ENCODE peak calls at places on chromosomes 5 and 9, in five cellular contexts. T, J, D, X and W are unnamed samples.
A peak's percentile ranks its signal among the peaks of the same experiment; 100 is the strongest.

GRCh38 chr9:121354141-121354540 is 15.9 kb downstream of the STOM start:
- DNase-seq in X (no peak), J (no peak), D (no peak), T (no peak), W (no peak)

GRCh38 chr9:12933957-12934356 is 159.1 kb downstream of the LURAP1L start:
- DNase-seq in D (peak; percentile 50), T (peak; percentile 6), X (peak; percentile 23), J (no peak), W (peak; percentile 40)

GRCh38 chr5:67416133-67416937 is 219.7 kb upstream of the CD180 start:
- DNase-seq in D (no peak), T (no peak), X (no peak), J (peak; percentile 66), W (no peak)

GRCh38 chr5:151706906-151707305 is 20.2 kb upstream of the SPARC start:
- DNase-seq in X (no peak), J (no peak), T (peak; percentile 72), D (peak; percentile 74), W (no peak)

GRCh38 chr9:134319306-134320194 is 6.7 kb upstream of the RXRA start:
- DNase-seq in X (no peak), J (no peak), D (no peak), T (no peak), W (no peak)

GRCh38 chr5:152056931-152057330 is 132.3 kb upstream of the GLRA1 start:
- DNase-seq in T (no peak), X (no peak), J (no peak), D (no peak), W (no peak)

GRCh38 chr9:136799854-136800657 is 3.9 kb downstream of the CCDC183 start:
- DNase-seq in J (peak; percentile 91), D (peak; percentile 78), X (peak; percentile 76), T (no peak), W (peak; percentile 74)

GRCh38 chr9:76537150-76537646 is 78.2 kb downstream of the GCNT1 start:
- DNase-seq in D (no peak), T (no peak), X (no peak), J (no peak), W (no peak)

GRCh38 chr5:113663879-113664278 is 150.4 kb downstream of the YTHDC2 start:
- DNase-seq in T (no peak), X (peak; percentile 54), J (peak; percentile 50), D (peak; percentile 69), W (peak; percentile 3)

GRCh38 chr5:14617441-14617840 is 35.8 kb downstream of the OTULINL start:
- DNase-seq in X (no peak), D (no peak), T (no peak), J (no peak), W (no peak)

GRCh38 chr5:119275873-119276214 is 80.0 kb upstream of the TNFAIP8 start:
- DNase-seq in X (no peak), J (peak; percentile 75), T (no peak), D (no peak), W (no peak)

GRCh38 chr5:95730730-95731570 is at the start of gene RHOBTB3:
- DNase-seq in J (peak; percentile 60), D (peak; percentile 76), T (peak; percentile 90), X (peak; percentile 96), W (peak; percentile 95)

GRCh38 chr9:101514056-101514455 is 19.6 kb upstream of the RNF20 start:
- DNase-seq in D (no peak), X (peak; percentile 9), T (peak; percentile 71), J (no peak), W (peak; percentile 74)

GRCh38 chr5:179115307-179115706 is 55.1 kb downstream of the ZNF354C start:
- DNase-seq in J (no peak), D (no peak), X (no peak), T (no peak), W (no peak)

GRCh38 chr9:105126233-105126632 is 118.2 kb upstream of the SLC44A1 start:
- DNase-seq in J (no peak), X (peak; percentile 22), D (no peak), T (no peak), W (no peak)

GRCh38 chr9:132892383-132892782 is 13.7 kb downstream of the SPACA9 start:
- DNase-seq in J (no peak), T (no peak), X (no peak), D (no peak), W (no peak)

GRCh38 chr5:40518511-40518917 is 161.2 kb upstream of the PTGER4 start:
- DNase-seq in D (peak; percentile 99), J (no peak), X (no peak), T (peak; percentile 8), W (peak; percentile 24)

GRCh38 chr5:179339081-179339480 is 6.2 kb downstream of the ADAMTS2 start:
- DNase-seq in J (no peak), X (no peak), D (no peak), T (no peak), W (no peak)

GRCh38 chr9:98162638-98163037 is 29.8 kb downstream of the CORO2A start:
- DNase-seq in X (no peak), T (no peak), J (no peak), D (no peak), W (no peak)

GRCh38 chr9:6870650-6871477 is 113.1 kb downstream of the KDM4C start:
- DNase-seq in X (no peak), J (no peak), T (no peak), D (no peak), W (peak; percentile 14)

GRCh38 chr5:131786900-131787692 is 9.7 kb downstream of the FNIP1 start:
- DNase-seq in X (peak; percentile 5), T (no peak), J (no peak), D (no peak), W (no peak)

GRCh38 chr5:132065951-132066701 is 5.7 kb downstream of the IL3 start:
- DNase-seq in J (no peak), D (no peak), T (no peak), X (no peak), W (no peak)

GRCh38 chr9:111482656-111483418 is 1.3 kb downstream of the ECPAS start:
- DNase-seq in T (peak; percentile 51), X (peak; percentile 73), J (peak; percentile 82), D (peak; percentile 41), W (peak; percentile 88)

GRCh38 chr9:38421498-38422211 is 2.6 kb downstream of the IGFBPL1 start:
- DNase-seq in J (no peak), D (no peak), T (no peak), X (no peak), W (no peak)

GRCh38 chr5:67966712-67967111 is 248.8 kb upstream of the PIK3R1 start:
- DNase-seq in X (no peak), J (no peak), D (no peak), T (no peak), W (no peak)

GRCh38 chr5:150406120-150407096 is 6.3 kb downstream of the CD74 start:
- DNase-seq in D (no peak), J (no peak), T (no peak), X (no peak), W (no peak)

GRCh38 chr9:565528-565927 is 276.0 kb upstream of the DMRT1 start:
- DNase-seq in T (no peak), J (no peak), X (no peak), D (no peak), W (no peak)

GRCh38 chr9:561430-561829 is 280.1 kb upstream of the DMRT1 start:
- DNase-seq in T (peak; percentile 43), J (no peak), X (no peak), D (peak; percentile 68), W (peak; percentile 40)

GRCh38 chr9:557601-558201 is 283.8 kb upstream of the DMRT1 start:
- DNase-seq in J (no peak), D (peak; percentile 85), T (peak; percentile 35), X (no peak), W (no peak)

GRCh38 chr9:563200-563599 is 278.3 kb upstream of the DMRT1 start:
- DNase-seq in J (no peak), X (no peak), D (no peak), T (no peak), W (no peak)

GRCh38 chr9:562330-562729 is 279.2 kb upstream of the DMRT1 start:
- DNase-seq in X (no peak), D (no peak), J (no peak), T (no peak), W (no peak)
- H3K9ac ChIP-seq in X (no peak overlapping the region), D (no peak overlapping the region), J (no peak overlapping the region), T (no peak overlapping the region), W (no peak overlapping the region)

DNA sequence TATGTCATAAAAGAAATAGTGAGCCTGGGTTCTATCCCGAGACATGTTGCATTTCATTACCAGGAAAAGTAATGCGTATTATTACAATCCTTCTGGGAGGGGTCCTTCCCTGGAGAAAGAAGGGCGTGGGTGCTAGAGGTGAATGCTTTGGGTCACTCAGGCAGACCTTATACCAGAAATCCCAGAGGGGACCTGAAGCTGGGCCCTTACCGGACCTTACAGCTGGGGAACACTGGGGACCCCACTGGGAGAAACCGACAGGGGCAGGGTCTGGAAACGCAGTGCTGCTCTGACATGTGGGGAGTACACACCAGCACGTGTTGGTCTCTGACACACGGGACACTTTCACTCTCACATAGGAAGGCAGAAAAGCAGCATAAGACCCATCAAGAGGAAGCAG is 71.3 kb downstream of the LMNB1 start:
- DNase-seq in X (no peak), T (no peak), J (no peak), D (no peak), W (no peak)
- H3K4me1 ChIP-seq in X (peaks cover 3% of the 10 kb centered on the region), T (peaks cover 18% of the 10 kb centered on the region), J (no peaks in the 10 kb centered on the region), D (no peaks in the 10 kb centered on the region), W (peaks cover 55% of the 10 kb centered on the region)

GRCh38 chr5:180806351-180807011 is 3.9 kb upstream of the MGAT1 start:
- DNase-seq in T (no peak), J (peak; percentile 31), X (no peak), D (no peak), W (no peak)

GRCh38 chr5:180810210-180811011 is 7.8 kb upstream of the MGAT1 start:
- DNase-seq in D (peak; percentile 98), J (peak; percentile 96), X (peak; percentile 95), T (peak; percentile 84), W (peak; percentile 98)

GRCh38 chr5:180809403-180810209 is 7.0 kb upstream of the MGAT1 start:
- DNase-seq in T (peak; percentile 85), D (peak; percentile 93), J (peak; percentile 85), X (peak; percentile 95), W (peak; percentile 96)

GRCh38 chr5:180807654-180808414 is 5.2 kb upstream of the MGAT1 start:
- DNase-seq in J (no peak), T (no peak), X (no peak), D (no peak), W (no peak)

GRCh38 chr5:180808461-180809000 is 5.9 kb upstream of the MGAT1 start:
- DNase-seq in J (no peak), T (no peak), D (no peak), X (no peak), W (no peak)
- H3K9ac ChIP-seq in J (peak overlapping the region; percentile 94), T (peak overlapping the region; percentile 12), D (peak overlapping the region; percentile 85), X (peak overlapping the region; percentile 94), W (peak overlapping the region; percentile 94)

DNA sequence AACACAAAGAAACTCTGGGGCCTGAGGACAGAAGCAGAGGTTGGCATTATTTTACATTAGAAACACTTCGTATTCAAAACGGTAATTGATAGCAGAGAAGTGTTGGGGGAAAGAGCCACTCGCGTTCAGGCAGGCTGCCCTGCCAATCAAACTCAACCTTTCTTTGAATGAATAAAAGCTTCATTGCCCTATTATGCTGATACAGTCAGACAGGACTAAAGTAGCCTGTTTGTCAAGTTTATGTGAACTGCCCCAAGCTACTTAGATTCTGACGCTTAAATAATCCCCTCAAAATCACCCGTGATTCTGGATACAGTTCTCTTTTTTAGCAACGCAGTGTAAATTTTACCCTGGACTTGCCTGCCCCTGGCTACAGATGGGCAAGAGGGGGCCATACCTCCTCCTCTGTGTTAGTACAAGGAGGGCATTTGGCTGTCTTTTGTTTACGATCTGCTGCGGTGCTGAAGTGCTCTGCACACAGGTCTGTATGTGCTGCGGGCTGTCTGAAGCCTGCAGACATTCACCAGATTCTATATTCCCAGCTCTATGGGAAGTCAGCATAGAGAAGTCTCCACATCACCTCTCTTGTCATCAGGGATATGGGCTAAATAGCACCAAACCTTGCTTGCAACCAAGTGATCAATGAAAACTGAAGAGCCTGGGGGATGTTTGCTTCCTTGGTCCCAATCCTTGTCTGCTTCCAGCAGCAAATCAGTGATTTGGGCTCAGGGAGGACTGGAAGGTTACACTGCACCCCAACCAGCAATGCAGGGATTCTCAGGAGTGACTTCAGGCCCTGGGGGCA is 218.4 kb downstream of the EBF1 start:
- DNase-seq in T (no peak), X (peak; percentile 16), D (peak; percentile 20), J (no peak), W (no peak)
- H3K4me1 ChIP-seq in T (peaks cover 3% of the 10 kb centered on the region), X (no peaks in the 10 kb centered on the region), D (peaks cover 4% of the 10 kb centered on the region), J (no peaks in the 10 kb centered on the region), W (peaks cover 67% of the 10 kb centered on the region)